ENCODE peak calls at places on chromosomes 6 and 20, in six cellular contexts. R, P, F, Q, B and O are unnamed samples. For H3K27me3, the result is how much of the 10 kb centered on the place peaks cover.

GRCh38 chr20:44154521-44155001 is 32.4 kb downstream of the JPH2 start:
- DNase-seq in Q (no peak), B (no peak), F (no peak), R (peak), P (no peak), O (no peak)

GRCh38 chr6:108193120-108193519 is 27.3 kb downstream of the NR2E1 start:
- DNase-seq in P (no peak), B (no peak), R (no peak), F (no peak), Q (no peak), O (no peak)

GRCh38 chr6:14452567-14453527 is 335.3 kb downstream of the CD83 start:
- DNase-seq in B (no peak), F (no peak), Q (no peak), P (no peak), R (no peak), O (no peak)

GRCh38 chr20:12409501-12409900 is 491.8 kb downstream of the BTBD3 start:
- DNase-seq in Q (no peak), F (no peak), B (no peak), P (no peak), R (no peak), O (peak)

GRCh38 chr6:119978274-119978889 is 628.8 kb upstream of the MAN1A1 start:
- DNase-seq in Q (peak), P (no peak), R (no peak), F (no peak), B (no peak), O (no peak)

GRCh38 chr6:16822529-16822928 is 61.3 kb upstream of the ATXN1 start:
- DNase-seq in F (no peak), Q (no peak), R (no peak), P (no peak), B (no peak), O (no peak)

GRCh38 chr6:16712931-16713484 is 48.3 kb downstream of the ATXN1 start:
- DNase-seq in F (no peak), B (no peak), R (peak), Q (peak), P (no peak), O (peak)

GRCh38 chr6:163814494-163815364 is 400.2 kb downstream of the QKI start:
- DNase-seq in B (no peak), Q (peak), P (no peak), F (no peak), R (peak), O (no peak)

GRCh38 chr6:6588064-6588923 is at the start of gene LY86:
- DNase-seq in P (no peak), B (no peak), F (no peak), R (no peak), Q (peak), O (no peak)

GRCh38 chr6:43695078-43695966 is 7.7 kb upstream of the MRPS18A start:
- DNase-seq in P (no peak), R (no peak), B (no peak), Q (no peak), F (no peak), O (no peak)

GRCh38 chr20:1108437-1108920 is 9.9 kb upstream of the PSMF1 start:
- DNase-seq in B (peak), P (peak), Q (peak), R (no peak), F (peak), O (no peak)

DNA sequence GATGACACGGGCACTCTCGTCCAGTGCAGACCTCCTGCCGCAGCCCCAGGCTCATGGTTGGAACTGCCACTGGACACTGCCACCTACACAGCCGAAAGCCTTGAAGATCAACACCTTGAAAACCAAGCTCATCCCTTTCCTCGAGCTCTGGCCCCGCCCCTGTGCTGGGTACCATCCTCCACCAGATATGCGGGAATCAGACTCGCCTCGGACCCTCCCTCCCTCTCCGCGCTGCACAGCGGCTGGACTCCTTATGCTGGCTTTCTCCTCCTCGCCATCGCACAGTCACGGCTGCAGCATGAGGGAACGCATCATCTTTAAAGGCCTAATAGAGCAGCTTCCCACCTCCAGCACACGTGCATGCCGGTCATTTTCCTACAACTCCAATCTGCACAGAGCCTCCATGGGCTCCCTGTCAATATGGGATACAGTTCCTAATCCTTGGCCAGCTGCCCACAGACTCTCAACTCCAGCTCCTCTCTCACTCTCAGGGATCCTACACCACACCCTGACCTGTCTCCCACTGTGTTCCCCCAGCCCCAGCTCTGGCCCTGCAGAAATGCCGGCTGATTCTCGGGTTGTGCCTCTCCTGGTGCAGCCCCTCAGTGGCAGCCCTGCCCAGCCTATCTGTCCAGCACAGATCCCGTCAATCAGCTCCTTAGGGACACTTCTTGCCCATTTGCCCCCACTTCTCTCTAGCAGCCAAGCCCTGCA is 23.2 kb downstream of the TXNDC5 start:
- DNase-seq in P (no peak), R (no peak), B (no peak), F (no peak), Q (no peak), O (no peak)
- TF ChIP-seq CTCF in P (no peak), R (no peak), B (no peak), F (no peak), Q (no peak), O (no peak)

DNA sequence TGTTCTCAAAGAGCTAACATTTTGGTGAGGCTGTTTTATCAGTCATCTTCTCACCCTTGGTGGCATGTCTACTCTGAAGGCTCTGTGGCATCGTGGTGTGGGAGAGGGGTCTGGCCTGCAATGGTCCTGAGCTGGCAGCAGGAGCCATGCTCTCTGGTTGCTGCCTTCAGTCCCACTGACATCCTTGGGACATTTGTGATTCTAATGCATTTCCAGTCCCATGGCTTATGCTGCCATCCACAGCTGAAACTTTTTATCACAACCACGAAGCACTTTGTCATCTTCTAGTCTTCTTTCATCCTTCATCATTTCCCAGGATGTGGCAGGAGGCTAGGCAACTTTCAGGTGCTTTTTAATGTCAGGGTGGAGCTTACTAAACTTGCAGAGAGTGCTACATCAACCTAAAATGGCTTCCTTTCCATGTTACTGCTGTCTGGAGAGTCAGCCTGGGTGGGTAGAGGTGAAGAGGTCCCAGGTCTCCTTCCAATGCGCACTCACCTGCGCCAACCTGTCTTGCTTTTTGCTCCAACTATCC is 77.1 kb downstream of the GPR63 start:
- DNase-seq in P (no peak), R (no peak), F (no peak), B (no peak), Q (no peak), O (no peak)
- H3K27me3 ChIP-seq in P (under half), R (under half), F (under half), B (under half), Q (under half), O (under half)

DNA sequence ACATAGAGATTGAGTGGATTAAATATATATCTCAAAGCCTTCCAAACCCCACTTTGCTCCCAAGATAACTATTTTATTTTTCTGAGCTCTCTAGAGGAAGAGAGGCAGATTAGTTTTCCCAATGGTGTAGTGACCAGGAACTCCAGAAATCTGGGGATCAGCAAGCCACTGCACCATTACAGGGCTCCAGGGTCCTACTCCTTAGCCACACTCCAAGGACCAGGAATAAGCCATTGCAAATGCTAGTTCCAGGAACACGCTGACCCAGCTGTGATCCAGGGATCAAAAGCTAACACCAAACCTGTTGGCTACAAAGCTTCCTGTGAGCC is 97.7 kb upstream of the IYD start:
- DNase-seq in P (no peak), B (no peak), F (no peak), R (no peak), Q (no peak), O (no peak)
- H3K4me3 ChIP-seq in P (no peak), B (no peak), F (no peak), R (no peak), Q (no peak), O (no peak)

DNA sequence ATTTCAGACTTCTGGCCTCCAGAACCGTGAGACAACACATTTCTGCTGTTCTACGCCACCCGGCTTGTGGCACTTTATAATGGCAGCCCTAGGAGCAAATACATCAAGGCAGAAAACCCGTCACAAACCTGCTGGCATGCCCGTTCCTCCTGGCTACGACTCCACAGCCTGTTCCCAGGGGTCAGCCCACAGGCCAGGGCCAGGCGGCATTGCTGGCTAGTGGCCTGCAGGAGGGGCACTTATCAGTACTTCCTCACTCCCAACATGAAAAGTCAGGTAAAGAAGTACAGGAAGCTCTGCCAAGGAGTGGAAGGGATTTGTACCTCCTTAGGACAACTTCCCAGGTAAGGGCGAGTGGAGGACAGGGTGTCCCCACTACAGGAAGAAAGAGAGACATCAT is 223.1 kb upstream of the AGPAT4 start:
- DNase-seq in B (no peak), P (no peak), Q (no peak), F (no peak), R (no peak), O (no peak)
- TF ChIP-seq CTCF in B (no peak), P (no peak), Q (no peak), F (no peak), R (no peak), O (no peak)

DNA sequence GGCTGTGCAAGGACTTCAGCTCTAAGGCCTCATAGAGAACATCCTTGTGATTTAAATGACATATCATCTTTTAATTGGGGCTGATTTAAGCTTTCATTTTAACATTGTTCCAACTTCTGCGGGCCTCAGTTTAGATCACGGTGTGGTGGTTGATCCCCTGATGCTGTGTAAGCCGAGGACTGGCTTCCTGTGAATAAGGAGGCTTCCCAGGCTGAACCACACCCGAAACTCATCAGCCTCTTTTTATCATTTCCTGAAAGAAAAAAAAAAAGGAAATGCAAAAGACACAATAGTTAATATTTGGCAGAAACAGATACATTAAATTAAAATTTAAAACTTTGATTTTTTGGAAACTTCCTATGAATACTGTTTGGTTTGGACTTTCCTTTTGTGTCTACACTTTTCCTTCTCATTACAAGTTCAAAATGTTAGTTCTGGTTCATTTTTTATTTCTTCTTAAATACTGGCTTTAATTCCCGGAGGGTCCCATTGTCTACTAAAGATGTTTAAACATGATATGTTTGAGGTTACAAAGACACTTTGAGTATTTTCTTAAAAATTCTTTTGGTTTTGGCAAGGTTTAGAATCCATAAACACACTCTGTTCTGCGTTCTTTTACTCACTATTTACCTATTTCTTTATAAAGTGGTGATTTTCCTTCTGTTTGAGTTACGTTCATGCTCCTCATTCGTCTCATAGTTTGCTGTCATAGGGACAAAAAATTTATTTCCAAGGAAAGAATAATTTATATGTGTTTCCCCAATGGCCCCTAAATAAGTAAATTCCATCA is 230.1 kb upstream of the SULF2 start:
- DNase-seq in F (no peak), P (no peak), B (no peak), R (peak), Q (peak), O (no peak)
- H3K27me3 ChIP-seq in F (under half), P (under half), B (under half), R (under half), Q (under half), O (under half)

DNA sequence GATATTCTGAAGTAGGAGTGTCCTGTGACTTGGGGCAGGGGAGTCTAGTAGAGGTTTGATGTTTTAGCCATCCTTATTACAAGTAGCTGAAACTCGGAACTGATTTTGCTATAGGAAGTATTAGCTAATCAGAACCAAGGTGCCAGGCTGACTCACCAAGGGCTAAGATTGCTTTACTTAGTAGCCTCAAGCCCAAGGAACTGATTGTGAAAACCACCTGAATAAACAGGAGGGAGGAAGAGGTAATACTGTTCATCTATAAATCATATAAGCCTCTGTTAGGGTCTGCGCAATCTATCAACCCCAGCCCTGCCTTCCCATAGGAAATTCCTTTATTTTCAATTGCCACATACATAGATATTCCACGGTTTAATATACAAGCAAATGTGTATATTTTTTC is 54.4 kb downstream of the GNAS start:
- DNase-seq in B (no peak), F (no peak), Q (peak), P (no peak), R (no peak), O (peak)
- H3K4me3 ChIP-seq in B (peak), F (peak), Q (no peak), P (no peak), R (no peak), O (no peak)

GRCh38 chr6:116099036-116099435 is 1.6 kb upstream of the NT5DC1 start:
- DNase-seq in P (no peak), R (no peak), Q (no peak), F (no peak), B (no peak), O (no peak)

GRCh38 chr6:116101790-116102189 is 1.1 kb downstream of the NT5DC1 start:
- DNase-seq in Q (no peak), R (no peak), B (no peak), F (no peak), P (no peak), O (no peak)

GRCh38 chr6:116101298-116101718 is 655 bp downstream of the NT5DC1 start:
- DNase-seq in B (no peak), P (no peak), F (no peak), Q (no peak), R (no peak), O (no peak)

GRCh38 chr6:116102856-116103255 is 2.2 kb downstream of the NT5DC1 start:
- DNase-seq in Q (no peak), F (no peak), R (no peak), B (no peak), P (no peak), O (no peak)

GRCh38 chr6:116100419-116101297 is at the start of gene NT5DC1:
- DNase-seq in P (peak), R (no peak), Q (peak), F (peak), B (peak), O (peak)
- TF ChIP-seq CTCF in P (peak), R (peak), Q (peak), F (no peak), B (no peak), O (peak)

GRCh38 chr20:61767776-61768494 is 297.7 kb downstream of the TAF4 start:
- DNase-seq in P (no peak), Q (no peak), F (peak), R (no peak), B (no peak), O (no peak)
- H3K27me3 ChIP-seq in P (under half), Q (under half), F (under half), R (under half), B (under half), O (under half)